ENCODE peak calls at places on chromosomes 6 and 20, in five cellular contexts. O is tibial artery; I is activated CD4-positive, alpha-beta T cell treated with anti-CD3 and anti-CD28 coated beads for 48 hours; D is IMR-90; Z is posterior cingulate gyrus. F is an unnamed sample.

GRCh38 chr6:74735304-74735703 is 470.5 kb downstream of the COL12A1 start:
- DNase-seq in O (peak; percentile 34), D (peak; percentile 93), I (no peak), Z (no peak), F (no peak)

GRCh38 chr6:170229396-170229795 is 61.5 kb downstream of the DLL1 start:
- DNase-seq in D (no peak), I (no peak), O (no peak), Z (peak; percentile 46), F (no peak)

GRCh38 chr6:16318538-16318937 is 80.2 kb downstream of the GMPR start:
- DNase-seq in O (peak; percentile 67), D (peak; percentile 90), Z (peak; percentile 84), I (peak; percentile 58), F (no peak)

GRCh38 chr6:25414168-25414567 is 135.0 kb downstream of the CARMIL1 start:
- DNase-seq in O (no peak), I (no peak), D (no peak), Z (no peak), F (no peak)

GRCh38 chr6:158285321-158285960 is 26.8 kb upstream of the TULP4 start:
- DNase-seq in D (peak; percentile 20), Z (peak; percentile 88), O (no peak), I (no peak), F (no peak)

GRCh38 chr6:132133734-132134490 is 182.7 kb upstream of the CCN2 start:
- DNase-seq in O (peak; percentile 65), D (peak; percentile 35), I (no peak), Z (no peak), F (peak; percentile 64)

GRCh38 chr20:9417665-9418064 is 96.7 kb upstream of the LAMP5 start:
- DNase-seq in I (no peak), Z (no peak), O (no peak), D (peak; percentile 83), F (no peak)

GRCh38 chr6:115783402-115784061 is 277.2 kb downstream of the FRK start:
- DNase-seq in O (no peak), D (no peak), I (no peak), Z (no peak), F (no peak)

GRCh38 chr6:113488061-113488460 is 369.1 kb upstream of the MARCKS start:
- DNase-seq in Z (no peak), D (no peak), I (no peak), O (no peak), F (no peak)

GRCh38 chr20:52060794-52061714 is 130.5 kb downstream of the ZFP64 start:
- DNase-seq in O (no peak), I (no peak), Z (no peak), D (no peak), F (no peak)

GRCh38 chr6:43077981-43078411 is 1.9 kb downstream of the PTK7 start:
- DNase-seq in D (peak; percentile 67), O (no peak), Z (peak; percentile 24), I (no peak), F (no peak)

GRCh38 chr6:155313602-155314091 is 637 bp downstream of the TFB1M start:
- DNase-seq in D (no peak), O (no peak), Z (no peak), I (peak; percentile 13), F (no peak)

GRCh38 chr20:62192635-62193034 is 9.8 kb downstream of the MTG2 start:
- DNase-seq in O (no peak), D (no peak), Z (peak; percentile 38), I (no peak), F (no peak)

GRCh38 chr20:53901064-53901463 is 169.3 kb downstream of the BCAS1 start:
- DNase-seq in D (peak; percentile 72), O (no peak), Z (no peak), I (no peak), F (no peak)